ENCODE peak calls at places on chromosomes 12 and 14, in eight cellular contexts. U is AG09309; Y is glutamatergic neuron; O is fibroblast of gingiva; Z is CMK; P is CD4-positive, CD25-positive, alpha-beta regulatory T cell; E is uterus; R is CD8-positive, alpha-beta T cell. G is an unnamed sample.
A peak's percentile ranks its signal among the peaks of the same experiment; 100 is the strongest.

GRCh38 chr12:44477331-44477980 is 398.7 kb downstream of the NELL2 start:
- DNase-seq in U (no peak), Y (peak; percentile 22), O (no peak), Z (no peak), P (no peak), E (no peak), R (no peak), G (no peak)

GRCh38 chr14:34640826-34641225 is 10.9 kb upstream of the SNX6 start:
- DNase-seq in U (no peak), Y (no peak), O (no peak), Z (no peak), P (no peak), E (no peak), R (no peak), G (no peak)

GRCh38 chr12:63862187-63863107 is 17.9 kb downstream of the SRGAP1 start:
- DNase-seq in U (no peak), Y (no peak), O (peak; percentile 46), Z (no peak), P (no peak), E (no peak), R (no peak), G (peak; percentile 38)

GRCh38 chr14:77177623-77178185 is 3.9 kb upstream of the TMEM63C start:
- DNase-seq in U (no peak), Y (no peak), O (no peak), Z (no peak), P (no peak), E (no peak), R (no peak), G (no peak)

GRCh38 chr12:75568387-75568786 is 57.0 kb upstream of the KRR1 start:
- DNase-seq in U (no peak), Y (no peak), O (peak; percentile 84), Z (no peak), P (no peak), E (no peak), R (no peak), G (no peak)

GRCh38 chr12:116631619-116632018 is 72.4 kb downstream of the MAP1LC3B2 start:
- DNase-seq in U (no peak), Y (no peak), O (no peak), Z (no peak), P (no peak), E (no peak), R (no peak), G (no peak)

GRCh38 chr14:83870556-83870955 is 1659.4 kb upstream of the FLRT2 start:
- DNase-seq in U (no peak), Y (no peak), O (no peak), Z (no peak), P (no peak), E (no peak), R (no peak), G (no peak)

GRCh38 chr14:101481557-101481956 is 79.7 kb upstream of the DIO3 start:
- DNase-seq in U (no peak), Y (no peak), O (no peak), Z (no peak), P (no peak), E (peak; percentile 29), R (no peak), G (no peak)

GRCh38 chr12:12441891-12442461 is 85.1 kb downstream of the BORCS5 start:
- DNase-seq in U (no peak), Y (no peak), O (no peak), Z (no peak), P (peak; percentile 41), E (no peak), R (peak; percentile 48), G (no peak)

GRCh38 chr12:57734586-57734985 is 4.0 kb downstream of the AGAP2 start:
- DNase-seq in U (no peak), Y (no peak), O (no peak), Z (no peak), P (no peak), E (no peak), R (no peak), G (no peak)

GRCh38 chr12:107519906-107520859 is 165.4 kb upstream of the PWP1 start:
- DNase-seq in U (no peak), Y (no peak), O (no peak), Z (no peak), P (no peak), E (no peak), R (no peak), G (no peak)

GRCh38 chr14:20630340-20631022 is 11.0 kb downstream of the OR6S1 start:
- DNase-seq in U (no peak), Y (no peak), O (no peak), Z (no peak), P (no peak), E (peak; percentile 23), R (no peak), G (no peak)

GRCh38 chr12:124495194-124495983 is 72.0 kb downstream of the NCOR2 start:
- DNase-seq in U (no peak), Y (no peak), O (no peak), Z (no peak), P (no peak), E (no peak), R (no peak), G (no peak)

GRCh38 chr12:6118891-6119568 is 5.4 kb downstream of the VWF start:
- DNase-seq in U (no peak), Y (no peak), O (no peak), Z (no peak), P (no peak), E (no peak), R (no peak), G (no peak)

GRCh38 chr14:50985816-50986396 is 41.6 kb upstream of the PYGL start:
- DNase-seq in U (no peak), Y (no peak), O (no peak), Z (no peak), P (no peak), E (no peak), R (no peak), G (no peak)

GRCh38 chr12:39798429-39798828 is 178.8 kb upstream of the ABCD2 start:
- DNase-seq in U (no peak), Y (no peak), O (no peak), Z (no peak), P (no peak), E (no peak), R (no peak), G (no peak)

GRCh38 chr12:67237231-67237630 is 31.9 kb upstream of the CAND1 start:
- DNase-seq in U (no peak), Y (no peak), O (no peak), Z (no peak), P (no peak), E (no peak), R (no peak), G (no peak)

G was measured in heart left ventricle.